ENCODE peak calls at places on chromosomes 6 and 20, in seven cellular contexts. M is body of pancreas, T is iPS DF 6.9, Z is colonic mucosa, U is WERI-Rb-1, W is caudate nucleus, O is mammary epithelial cell. H is an unnamed sample.

GRCh38 chr6:37059344-37060194 is 54.1 kb downstream of the FGD2 start:
- DNase-seq in Z (peak), W (peak), U (peak), T (peak), O (peak), M (peak), H (no peak)

GRCh38 chr6:51934098-51934497 is 153.3 kb downstream of the PKHD1 start:
- DNase-seq in T (peak), M (no peak), Z (no peak), U (peak), O (no peak), W (no peak), H (no peak)

GRCh38 chr6:52361945-52362442 is at the start of gene PAQR8:
- DNase-seq in U (peak), W (peak), T (no peak), M (peak), O (peak), Z (peak), H (peak)

GRCh38 chr6:156912431-156912830 is 135.3 kb downstream of the ARID1B start:
- DNase-seq in Z (no peak), U (no peak), T (no peak), W (no peak), M (no peak), O (no peak), H (no peak)

GRCh38 chr6:20647585-20647984 is 113.3 kb downstream of the CDKAL1 start:
- DNase-seq in O (no peak), U (no peak), T (no peak), W (no peak), Z (no peak), M (no peak), H (no peak)

GRCh38 chr20:52105573-52106422 is 85.8 kb downstream of the ZFP64 start:
- DNase-seq in U (no peak), M (no peak), O (peak), Z (no peak), W (peak), T (peak), H (no peak)

GRCh38 chr20:3013771-3014170 is 29.7 kb upstream of the GNRH2 start:
- DNase-seq in T (no peak), W (no peak), U (no peak), O (no peak), Z (no peak), M (no peak), H (no peak)

GRCh38 chr20:15674253-15675145 is 898.7 kb downstream of the KIF16B start:
- DNase-seq in W (no peak), O (no peak), Z (no peak), M (no peak), T (no peak), U (no peak), H (no peak)

GRCh38 chr20:57123139-57123903 is 143.1 kb downstream of the BMP7 start:
- DNase-seq in M (no peak), T (no peak), U (no peak), O (no peak), W (no peak), Z (no peak), H (no peak)

GRCh38 chr6:42404494-42404893 is 47.2 kb downstream of the TRERF1 start:
- DNase-seq in W (no peak), M (no peak), T (no peak), Z (peak), U (no peak), O (peak), H (no peak)

GRCh38 chr6:169895000-169895759 is 143.8 kb downstream of the ERMARD start:
- DNase-seq in M (no peak), U (no peak), W (no peak), T (no peak), O (no peak), Z (no peak), H (no peak)

GRCh38 chr6:34912715-34913464 is 23.8 kb downstream of the ANKS1A start:
- DNase-seq in M (no peak), W (no peak), Z (no peak), T (no peak), U (no peak), O (peak), H (no peak)

GRCh38 chr6:30722280-30723112 is 2.3 kb downstream of the TUBB start:
- DNase-seq in Z (peak), T (no peak), U (peak), W (peak), M (peak), O (peak), H (peak)

GRCh38 chr6:79810153-79810806 is 137.1 kb downstream of the ELOVL4 start:
- DNase-seq in Z (no peak), O (no peak), M (no peak), T (no peak), U (peak), W (no peak), H (no peak)

GRCh38 chr6:33704215-33704817 is 7.2 kb downstream of the UQCC2 start:
- DNase-seq in M (no peak), O (no peak), Z (no peak), W (no peak), T (no peak), U (no peak), H (no peak)

GRCh38 chr20:13211956-13212618 is 9.0 kb upstream of the ISM1 start:
- DNase-seq in U (no peak), O (no peak), M (no peak), Z (no peak), W (no peak), T (no peak), H (no peak)

GRCh38 chr6:102195311-102195710 is 801.8 kb downstream of the GRIK2 start:
- DNase-seq in M (no peak), Z (no peak), O (no peak), T (no peak), W (no peak), U (no peak), H (no peak)

GRCh38 chr6:158648682-158649131 is 1.1 kb upstream of the SYTL3 start:
- DNase-seq in T (no peak), O (peak), M (no peak), W (no peak), Z (no peak), U (no peak), H (no peak)

GRCh38 chr20:33828912-33829560 is 17.9 kb downstream of the CHMP4B start:
- DNase-seq in W (no peak), Z (no peak), O (no peak), M (peak), T (no peak), U (no peak), H (no peak)

GRCh38 chr6:7684843-7685242 is 41.1 kb upstream of the BMP6 start:
- DNase-seq in W (no peak), M (no peak), T (peak), O (no peak), U (no peak), Z (no peak), H (no peak)

GRCh38 chr20:12966468-12967085 is 42.2 kb upstream of the SPTLC3 start:
- DNase-seq in U (no peak), T (no peak), W (no peak), M (no peak), O (peak), Z (no peak), H (no peak)

GRCh38 chr6:159981171-159981571 is 12.3 kb downstream of the IGF2R start:
- DNase-seq in U (no peak), T (no peak), O (no peak), M (no peak), W (no peak), Z (no peak), H (no peak)

GRCh38 chr6:159980474-159980873 is 11.6 kb downstream of the IGF2R start:
- DNase-seq in O (no peak), U (no peak), Z (no peak), M (no peak), T (no peak), W (no peak), H (no peak)

GRCh38 chr6:159977242-159978214 is 8.6 kb downstream of the IGF2R start:
- DNase-seq in Z (no peak), M (peak), T (no peak), U (no peak), W (no peak), O (no peak), H (no peak)

GRCh38 chr6:159978291-159979135 is 9.6 kb downstream of the IGF2R start:
- DNase-seq in M (no peak), O (no peak), W (no peak), T (no peak), Z (no peak), U (no peak), H (no peak)

DNA sequence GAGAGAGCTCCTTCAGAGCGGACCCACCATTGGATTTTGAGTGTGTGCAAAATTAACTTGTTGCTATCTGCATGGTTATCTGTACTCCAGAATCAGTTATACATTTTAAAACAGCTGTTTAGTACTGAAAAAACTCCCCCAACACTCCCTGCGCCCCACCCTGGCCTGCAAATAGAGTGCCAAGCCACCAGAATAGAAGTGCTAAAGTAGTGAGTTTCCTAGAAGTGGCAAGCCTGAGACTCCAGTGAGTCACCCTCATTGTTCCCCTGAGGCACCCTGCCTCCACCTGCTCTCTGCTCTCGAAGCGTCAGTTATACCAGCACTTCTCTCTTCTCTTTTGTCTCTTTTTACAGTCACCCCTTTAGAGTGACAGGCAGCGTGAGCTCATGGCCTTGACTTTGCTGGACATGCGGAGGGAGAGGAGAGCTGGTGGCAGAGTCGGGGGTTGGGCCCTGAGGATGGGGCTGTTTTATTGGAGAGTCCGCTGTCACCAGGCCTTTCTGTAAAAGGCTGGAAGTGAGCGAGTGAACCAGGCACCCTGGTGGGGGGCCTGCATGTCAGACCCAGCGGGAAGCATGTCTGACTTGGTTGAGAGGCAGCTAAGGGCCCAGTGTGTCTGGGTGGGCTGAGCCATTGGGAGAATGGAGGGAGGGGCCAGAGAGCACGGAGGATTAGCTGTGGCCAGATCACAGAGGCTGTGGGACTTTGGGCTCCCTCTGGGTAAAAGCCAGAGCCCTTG is 10.4 kb downstream of the IGF2R start:
- DNase-seq in T (no peak), O (peak), M (no peak), Z (peak), W (peak), U (no peak), H (no peak)
- H3K27ac ChIP-seq in T (no peak), O (no peak), M (peak), Z (peak), W (no peak), U (no peak), H (no peak)

GRCh38 chr20:24479595-24479994 is 10.2 kb downstream of the SYNDIG1 start:
- DNase-seq in O (no peak), Z (no peak), M (no peak), T (no peak), W (no peak), U (no peak), H (no peak)
- H3K27ac ChIP-seq in O (no peak), Z (no peak), M (no peak), T (no peak), W (no peak), U (no peak), H (peak)

GRCh38 chr20:31593221-31594001 is 11.7 kb upstream of the ID1 start:
- DNase-seq in U (no peak), W (no peak), T (no peak), M (no peak), O (peak), Z (peak), H (no peak)
- H3K27ac ChIP-seq in U (no peak), W (no peak), T (no peak), M (no peak), O (peak), Z (peak), H (no peak)

GRCh38 chr6:45433533-45434400 is 56.0 kb upstream of the SUPT3H start:
- DNase-seq in O (no peak), W (no peak), Z (no peak), U (no peak), M (no peak), T (no peak), H (no peak)
- H3K27ac ChIP-seq in O (no peak), W (no peak), Z (no peak), U (no peak), M (no peak), T (no peak), H (no peak)

GRCh38 chr6:134593442-134593841 is 275.5 kb upstream of the SGK1 start:
- DNase-seq in U (no peak), M (no peak), O (peak), W (no peak), Z (no peak), T (no peak), H (no peak)
- H3K27ac ChIP-seq in U (no peak), M (no peak), O (no peak), W (peak), Z (no peak), T (no peak), H (peak)

GRCh38 chr20:20710847-20711315 is 1.6 kb downstream of the RALGAPA2 start:
- DNase-seq in Z (peak), O (peak), U (no peak), M (peak), T (no peak), W (no peak), H (no peak)

GRCh38 chr20:20712474-20713243 is at the start of gene RALGAPA2:
- DNase-seq in M (peak), O (peak), U (peak), W (peak), T (peak), Z (peak), H (peak)

GRCh38 chr20:20712004-20712473 is 405 bp downstream of the RALGAPA2 start:
- DNase-seq in W (no peak), M (peak), T (no peak), U (peak), O (no peak), Z (no peak), H (no peak)

GRCh38 chr20:20710443-20710842 is 2.0 kb downstream of the RALGAPA2 start:
- DNase-seq in M (no peak), O (no peak), Z (no peak), T (no peak), W (no peak), U (no peak), H (no peak)

DNA sequence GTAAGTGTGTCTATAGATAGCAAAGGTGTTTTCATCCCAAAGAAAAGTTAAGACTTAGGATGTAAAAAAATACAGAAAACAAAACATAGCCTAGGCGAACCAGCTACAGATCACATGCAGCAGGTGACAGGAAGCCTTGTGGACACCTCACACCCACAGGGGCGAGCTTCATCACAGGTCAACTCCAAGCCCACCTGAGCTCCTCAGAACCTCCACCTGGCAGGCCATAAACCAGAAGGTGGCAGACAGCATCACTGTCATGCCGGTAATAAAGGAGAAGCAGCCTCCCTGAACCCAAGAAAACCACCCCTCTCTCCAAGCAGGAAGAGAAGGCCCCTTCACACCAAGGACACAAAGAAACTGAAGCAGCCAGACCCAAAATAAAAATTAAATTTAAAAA is 1.0 kb downstream of the RALGAPA2 start:
- DNase-seq in T (no peak), O (peak), W (no peak), M (no peak), Z (peak), U (peak), H (no peak)
- H3K27ac ChIP-seq in T (no peak), O (no peak), W (no peak), M (peak), Z (peak), U (no peak), H (no peak)

DNA sequence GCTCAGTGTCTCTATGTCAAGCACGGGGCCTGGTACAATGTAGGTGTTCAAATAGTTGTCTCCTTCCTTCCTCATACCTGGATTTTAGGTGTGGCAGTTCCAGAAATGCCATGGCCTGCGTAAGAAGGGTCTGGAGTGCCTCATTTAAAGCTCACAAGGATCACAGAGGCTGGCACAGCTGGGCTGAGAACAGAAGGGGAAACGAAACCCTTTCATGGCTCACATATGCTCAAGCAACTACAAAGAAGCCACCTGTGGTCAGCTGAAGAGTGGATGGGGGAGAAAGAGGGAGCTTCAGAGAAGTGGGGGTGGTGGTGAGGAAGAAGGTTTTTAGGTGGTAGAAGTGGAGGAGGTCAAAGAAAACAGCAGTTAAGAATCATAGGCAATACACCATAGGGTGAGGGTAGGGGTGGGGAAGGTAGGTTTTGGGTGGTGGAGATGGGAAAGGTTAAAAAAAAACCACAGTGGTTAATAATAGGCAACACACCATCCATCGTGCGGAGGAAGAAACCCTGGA is 17.0 kb upstream of the TOP1 start:
- DNase-seq in O (no peak), W (no peak), M (no peak), U (no peak), Z (no peak), T (no peak), H (no peak)
- H3K27ac ChIP-seq in O (no peak), W (no peak), M (no peak), U (no peak), Z (no peak), T (no peak), H (no peak)

GRCh38 chr6:100512203-100512862 is 47.6 kb upstream of the SIM1 start:
- DNase-seq in W (no peak), T (no peak), M (no peak), Z (no peak), U (no peak), O (peak), H (no peak)
- H3K27ac ChIP-seq in W (no peak), T (no peak), M (no peak), Z (no peak), U (no peak), O (no peak), H (no peak)

DNA sequence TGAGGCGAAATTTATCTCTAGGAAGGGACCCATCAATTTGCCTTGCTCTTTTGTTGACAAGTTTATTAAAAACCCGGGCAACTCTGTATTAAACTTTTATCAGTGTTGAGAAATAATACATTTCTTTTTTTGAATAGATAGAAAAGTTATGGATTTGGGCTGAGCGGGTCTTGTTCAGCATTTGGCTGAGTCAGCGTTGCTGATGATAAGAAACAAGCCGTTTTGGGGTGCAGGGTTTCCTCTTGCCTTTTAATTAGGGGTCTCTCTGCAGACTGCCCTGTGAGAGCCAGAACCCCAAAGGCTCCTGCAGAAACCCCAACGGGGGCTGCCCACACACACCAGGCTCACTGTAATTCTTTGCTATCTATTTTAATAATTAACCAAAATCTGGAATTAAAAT is 82.1 kb upstream of the SLCO4A1 start:
- DNase-seq in T (no peak), W (no peak), O (no peak), Z (no peak), M (no peak), U (no peak), H (no peak)
- H3K27ac ChIP-seq in T (no peak), W (no peak), O (no peak), Z (no peak), M (no peak), U (no peak), H (no peak)

DNA sequence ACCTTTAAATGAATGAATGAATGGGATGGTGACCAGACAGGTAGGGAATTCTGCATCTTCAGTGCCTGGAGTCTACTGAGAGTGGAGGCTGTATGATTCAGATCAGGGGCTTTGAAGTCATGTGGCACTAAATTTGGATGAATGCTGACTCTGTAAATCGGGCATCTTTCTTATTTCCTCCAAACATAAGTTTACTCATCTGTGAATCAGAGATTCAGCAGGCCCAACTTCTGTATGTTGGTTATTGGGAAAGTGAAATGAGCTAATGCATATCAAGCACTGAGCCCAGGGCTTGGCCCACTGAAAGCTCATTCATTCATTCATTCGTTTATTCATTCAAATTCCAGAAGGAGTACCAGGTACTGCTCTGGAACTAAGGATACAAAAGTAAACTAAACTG is 192.3 kb upstream of the RIN2 start:
- DNase-seq in M (no peak), O (no peak), T (no peak), W (no peak), U (no peak), Z (no peak), H (no peak)
- H3K27ac ChIP-seq in M (no peak), O (no peak), T (no peak), W (no peak), U (no peak), Z (no peak), H (no peak)

H was measured in substantia nigra.